ENCODE peak calls at places on chromosomes 1 and 21, in ten cellular contexts. O is fibroblast of lung; Y is adrenal gland; N is AG04450; L is PC-3; W is SJSA1; Z is colonic mucosa; X is tibial artery; G is A673; E is naive thymus-derived CD4-positive, alpha-beta T cell. Q is an unnamed sample.

GRCh38 chr1:212518188-212518951 is 85.7 kb downstream of the NENF start:
- DNase-seq in O (peak; percentile 85), Y (peak; percentile 71), N (no peak), L (peak; percentile 33), W (no peak), Z (peak; percentile 87), X (peak; percentile 34), G (no peak), E (no peak), Q (no peak)

GRCh38 chr1:204128964-204129896 is 22.6 kb downstream of the ETNK2 start:
- DNase-seq in O (peak; percentile 59), Y (peak; percentile 78), N (peak; percentile 32), L (peak; percentile 77), W (peak; percentile 74), Z (peak; percentile 60), X (peak; percentile 60), G (peak; percentile 82), E (peak; percentile 19), Q (peak; percentile 76)

GRCh38 chr21:45219517-45219916 is 68.2 kb downstream of the POFUT2 start:
- DNase-seq in O (peak; percentile 77), Y (no peak), N (no peak), L (no peak), W (no peak), Z (no peak), X (no peak), G (no peak), E (no peak), Q (no peak)

GRCh38 chr1:151371744-151372410 is 628 bp downstream of the SELENBP1 start:
- DNase-seq in O (peak; percentile 38), Y (peak; percentile 44), N (no peak), L (peak; percentile 22), W (peak; percentile 54), Z (peak; percentile 73), X (peak; percentile 36), G (peak; percentile 73), E (no peak), Q (peak; percentile 88)

GRCh38 chr1:32201011-32201855 is 838 bp downstream of the CCDC28B start:
- DNase-seq in O (peak; percentile 52), Y (peak; percentile 77), N (no peak), L (no peak), W (peak; percentile 77), Z (peak; percentile 80), X (peak; percentile 78), G (peak; percentile 76), E (peak; percentile 73), Q (peak; percentile 83)

GRCh38 chr1:210407207-210407886 is 78.6 kb downstream of the HHAT start:
- DNase-seq in O (peak; percentile 38), Y (peak; percentile 74), N (peak; percentile 42), L (peak; percentile 90), W (peak; percentile 65), Z (peak; percentile 70), X (peak; percentile 56), G (peak; percentile 80), E (peak; percentile 39), Q (peak; percentile 60)

GRCh38 chr1:200029624-200030074 is 2.1 kb downstream of the NR5A2 start:
- DNase-seq in O (no peak), Y (no peak), N (no peak), L (peak; percentile 43), W (no peak), Z (no peak), X (no peak), G (no peak), E (no peak), Q (no peak)

GRCh38 chr1:27122652-27123051 is 32.3 kb downstream of the SLC9A1 start:
- DNase-seq in O (peak; percentile 69), Y (peak; percentile 92), N (no peak), L (peak; percentile 90), W (peak; percentile 86), Z (peak; percentile 94), X (peak; percentile 71), G (peak; percentile 91), E (no peak), Q (peak; percentile 81)

GRCh38 chr1:106249810-106250209 is 806.7 kb upstream of the PRMT6 start:
- DNase-seq in O (no peak), Y (no peak), N (no peak), L (no peak), W (no peak), Z (no peak), X (no peak), G (no peak), E (no peak), Q (no peak)

GRCh38 chr1:106249365-106249764 is 807.1 kb upstream of the PRMT6 start:
- DNase-seq in O (no peak), Y (no peak), N (no peak), L (no peak), W (no peak), Z (no peak), X (no peak), G (no peak), E (no peak), Q (no peak)

GRCh38 chr1:106254748-106255147 is 801.7 kb upstream of the PRMT6 start:
- DNase-seq in O (peak; percentile 4), Y (no peak), N (no peak), L (peak; percentile 64), W (no peak), Z (no peak), X (no peak), G (peak; percentile 17), E (no peak), Q (no peak)
- H3K27ac ChIP-seq in O (no peak overlapping the region), Y (no peak overlapping the region), N (no peak overlapping the region), L (no peak overlapping the region), W (no peak overlapping the region), Z (no peak overlapping the region), X (no peak overlapping the region), G (no peak overlapping the region), E (no peak overlapping the region), Q (no peak overlapping the region)

GRCh38 chr1:974293-974640 is 7.6 kb downstream of the PERM1 start:
- DNase-seq in O (no peak), Y (no peak), N (no peak), L (no peak), W (no peak), Z (no peak), X (no peak), G (no peak), E (no peak), Q (no peak)

GRCh38 chr1:975365-975764 is 6.5 kb downstream of the PERM1 start:
- DNase-seq in O (no peak), Y (no peak), N (no peak), L (no peak), W (no peak), Z (no peak), X (no peak), G (no peak), E (no peak), Q (no peak)

GRCh38 chr1:974687-975328 is 7.1 kb downstream of the PERM1 start:
- DNase-seq in O (no peak), Y (no peak), N (no peak), L (no peak), W (no peak), Z (no peak), X (no peak), G (no peak), E (no peak), Q (no peak)

GRCh38 chr1:978069-978834 is 3.6 kb downstream of the PERM1 start:
- DNase-seq in O (no peak), Y (no peak), N (no peak), L (no peak), W (no peak), Z (no peak), X (no peak), G (no peak), E (no peak), Q (peak; percentile 44)

DNA sequence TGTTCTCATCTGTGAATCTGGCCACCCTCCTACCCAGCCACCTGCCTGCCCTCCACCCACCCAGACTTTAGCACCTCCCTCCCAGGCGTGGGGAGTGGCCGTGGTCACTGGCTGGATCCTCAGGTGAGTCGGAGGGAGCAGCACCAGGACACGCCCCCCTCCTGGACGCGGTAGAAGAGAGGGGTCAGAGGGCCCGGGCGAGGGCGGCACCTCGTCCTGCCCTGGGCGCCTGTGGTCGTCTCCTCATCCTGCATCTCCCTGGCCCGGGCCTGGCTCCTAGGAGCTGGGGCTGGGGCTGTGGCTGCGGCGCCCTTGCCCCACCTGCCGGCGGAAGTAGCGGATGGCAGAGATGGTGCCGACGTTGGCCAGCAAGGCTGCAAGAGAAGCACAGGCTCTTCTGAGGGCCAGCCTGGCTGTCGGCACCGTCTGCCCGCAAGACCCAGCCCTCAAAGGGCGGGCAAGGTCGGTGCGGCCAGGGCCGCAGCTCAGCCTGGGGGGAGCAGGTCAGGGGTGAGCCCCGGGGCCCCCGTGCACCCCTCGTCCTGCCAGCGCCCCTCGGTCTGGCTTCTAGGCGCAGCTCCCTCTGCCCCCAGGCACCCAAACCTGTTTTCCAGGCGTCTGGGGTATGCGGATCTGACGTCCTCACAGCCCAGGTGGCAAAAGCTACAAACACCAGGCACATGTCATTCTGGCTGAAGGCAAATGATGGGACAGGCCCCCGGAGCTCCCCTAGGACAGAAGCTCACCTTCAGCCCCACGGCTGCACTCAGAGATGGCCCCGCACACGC is 5.8 kb downstream of the PERM1 start:
- DNase-seq in O (peak; percentile 38), Y (peak; percentile 65), N (no peak), L (peak; percentile 80), W (peak; percentile 83), Z (peak; percentile 74), X (peak; percentile 58), G (peak; percentile 90), E (peak; percentile 39), Q (peak; percentile 66)
- H3K4me3 ChIP-seq in O (no peak overlapping the region), Y (no peak overlapping the region), N (no peak overlapping the region), L (peak overlapping the region; percentile 64), W (peak overlapping the region; percentile 27), Z (peak overlapping the region; percentile 2), X (peak overlapping the region; percentile 40), G (peak overlapping the region; percentile 48), E (peak overlapping the region; percentile 44), Q (no peak overlapping the region)

GRCh38 chr1:37752583-37753471 is 12.1 kb downstream of the EPHA10 start:
- DNase-seq in O (peak; percentile 9), Y (peak; percentile 45), N (no peak), L (peak; percentile 35), W (no peak), Z (peak; percentile 50), X (no peak), G (no peak), E (no peak), Q (no peak)
- H3K27me3 ChIP-seq in O (peaks cover 17% of the 10 kb centered on the region), Y (peaks cover 37% of the 10 kb centered on the region), N (peaks cover 27% of the 10 kb centered on the region), L (no peaks in the 10 kb centered on the region), W (peaks cover 69% of the 10 kb centered on the region), Z (peaks cover 9% of the 10 kb centered on the region), X (peaks cover 76% of the 10 kb centered on the region), G (peaks cover 77% of the 10 kb centered on the region), E (no peaks in the 10 kb centered on the region), Q (peaks cover 2% of the 10 kb centered on the region)

GRCh38 chr1:190475394-190476250 is 2.0 kb downstream of the BRINP3 start:
- DNase-seq in O (peak; percentile 2), Y (no peak), N (no peak), L (no peak), W (no peak), Z (peak; percentile 66), X (no peak), G (peak; percentile 6), E (no peak), Q (no peak)

GRCh38 chr1:190477687-190478192 is at the start of gene BRINP3:
- DNase-seq in O (peak; percentile 0), Y (no peak), N (no peak), L (no peak), W (no peak), Z (peak; percentile 23), X (no peak), G (peak; percentile 20), E (no peak), Q (no peak)

GRCh38 chr1:190478193-190479007 is 736 bp upstream of the BRINP3 start:
- DNase-seq in O (peak; percentile 49), Y (no peak), N (no peak), L (peak; percentile 72), W (no peak), Z (peak; percentile 53), X (no peak), G (peak; percentile 82), E (no peak), Q (no peak)

GRCh38 chr1:190474587-190475305 is 2.9 kb downstream of the BRINP3 start:
- DNase-seq in O (peak; percentile 17), Y (no peak), N (no peak), L (no peak), W (no peak), Z (peak; percentile 75), X (no peak), G (no peak), E (no peak), Q (no peak)

DNA sequence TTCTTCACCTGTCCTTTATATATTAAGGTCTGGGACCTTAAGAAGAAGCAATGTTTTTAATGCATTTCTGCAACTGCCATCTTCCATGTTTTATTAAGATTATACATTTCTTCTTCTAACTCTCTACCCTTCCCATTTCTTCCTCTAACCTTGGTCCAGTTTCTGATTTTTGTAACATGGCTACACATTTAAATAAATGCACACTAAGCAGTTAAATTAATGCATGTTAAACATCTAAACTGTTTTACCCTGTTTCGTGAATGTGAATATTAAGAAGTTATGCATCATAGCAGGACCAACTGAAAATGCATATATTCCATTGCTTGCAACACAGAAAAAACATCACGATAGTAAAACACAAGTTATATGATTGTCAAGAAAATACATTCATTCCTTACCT is 3.7 kb downstream of the BRINP3 start:
- DNase-seq in O (no peak), Y (no peak), N (no peak), L (no peak), W (no peak), Z (no peak), X (no peak), G (no peak), E (no peak), Q (no peak)
- H3K27ac ChIP-seq in O (no peak overlapping the region), Y (no peak overlapping the region), N (no peak overlapping the region), L (no peak overlapping the region), W (no peak overlapping the region), Z (peak overlapping the region; percentile 81), X (no peak overlapping the region), G (no peak overlapping the region), E (no peak overlapping the region), Q (no peak overlapping the region)

Q was measured in aorta.